ENCODE peak calls at places on chromosomes 5 and 9, in four cellular contexts. One of them, this sample, is unnamed.

GRCh38 chr5:115979628-115980041 is 17.4 kb downstream of the LVRN start:
- DNase-seq in tibial artery: no peak
- DNase-seq in endothelial cell: no peak
- DNase-seq in transverse colon: no peak
- DNase-seq in this sample: no peak

GRCh38 chr9:69073103-69073502 is 37.6 kb downstream of the FXN start:
- DNase-seq in tibial artery: no peak
- DNase-seq in endothelial cell: no peak
- DNase-seq in transverse colon: no peak
- DNase-seq in this sample: no peak

GRCh38 chr5:102811962-102812361 is 56.9 kb downstream of the PAM start:
- DNase-seq in tibial artery: no peak
- DNase-seq in endothelial cell: no peak
- DNase-seq in transverse colon: no peak
- DNase-seq in this sample: no peak

GRCh38 chr5:177594071-177594470 is 2.1 kb downstream of the TMED9 start:
- DNase-seq in tibial artery: no peak
- DNase-seq in endothelial cell: no peak
- DNase-seq in transverse colon: no peak
- DNase-seq in this sample: no peak

GRCh38 chr9:28774433-28775029 is 1201.2 kb upstream of the C9orf72 start:
- DNase-seq in tibial artery: no peak
- DNase-seq in endothelial cell: no peak
- DNase-seq in transverse colon: no peak
- DNase-seq in this sample: no peak

GRCh38 chr9:93952784-93953491 is 2.2 kb downstream of the BARX1 start:
- DNase-seq in tibial artery: no peak
- DNase-seq in endothelial cell: no peak
- DNase-seq in transverse colon: no peak
- DNase-seq in this sample: no peak

GRCh38 chr9:112558476-112558875 is 71.8 kb downstream of the KIAA1958 start:
- DNase-seq in tibial artery: no peak
- DNase-seq in endothelial cell: no peak
- DNase-seq in transverse colon: no peak
- DNase-seq in this sample: no peak

GRCh38 chr5:142287096-142287972 is 37.5 kb downstream of the SPRY4 start:
- DNase-seq in tibial artery: no peak
- DNase-seq in endothelial cell: peak
- DNase-seq in transverse colon: no peak
- DNase-seq in this sample: no peak

GRCh38 chr5:173429489-173430150 is 101.4 kb upstream of the STC2 start:
- DNase-seq in tibial artery: no peak
- DNase-seq in endothelial cell: no peak
- DNase-seq in transverse colon: no peak
- DNase-seq in this sample: no peak

GRCh38 chr5:126031989-126032716 is 391.1 kb upstream of the GRAMD2B start:
- DNase-seq in tibial artery: peak
- DNase-seq in endothelial cell: no peak
- DNase-seq in transverse colon: no peak
- DNase-seq in this sample: no peak

GRCh38 chr9:35340046-35340445 is 149.9 kb upstream of the RUSC2 start:
- DNase-seq in tibial artery: no peak
- DNase-seq in endothelial cell: no peak
- DNase-seq in transverse colon: no peak
- DNase-seq in this sample: no peak

GRCh38 chr9:76290555-76290954 is 103.7 kb downstream of the RFK start:
- DNase-seq in tibial artery: no peak
- DNase-seq in endothelial cell: no peak
- DNase-seq in transverse colon: no peak
- DNase-seq in this sample: no peak

GRCh38 chr9:34457266-34458012 is 931 bp downstream of the FAM219A start:
- DNase-seq in tibial artery: peak
- DNase-seq in endothelial cell: peak
- DNase-seq in transverse colon: peak
- DNase-seq in this sample: peak

GRCh38 chr5:125526940-125527339 is 780.5 kb upstream of the ZNF608 start:
- DNase-seq in tibial artery: no peak
- DNase-seq in endothelial cell: no peak
- DNase-seq in transverse colon: no peak
- DNase-seq in this sample: no peak

GRCh38 chr5:26323794-26324193 is 714.6 kb downstream of the CDH9 start:
- DNase-seq in tibial artery: no peak
- DNase-seq in endothelial cell: no peak
- DNase-seq in transverse colon: no peak
- DNase-seq in this sample: no peak

GRCh38 chr5:148011407-148012124 is 52.2 kb upstream of the SPINK5 start:
- DNase-seq in tibial artery: no peak
- DNase-seq in endothelial cell: no peak
- DNase-seq in transverse colon: no peak
- DNase-seq in this sample: no peak

GRCh38 chr5:180069589-180070247 is 1.8 kb downstream of the RNF130 start:
- DNase-seq in tibial artery: peak
- DNase-seq in endothelial cell: no peak
- DNase-seq in transverse colon: peak
- DNase-seq in this sample: no peak

GRCh38 chr9:94936411-94936810 is 209.9 kb downstream of the AOPEP start:
- DNase-seq in tibial artery: no peak
- DNase-seq in endothelial cell: no peak
- DNase-seq in transverse colon: no peak
- DNase-seq in this sample: no peak

GRCh38 chr9:88804289-88804596 is 187.0 kb upstream of the S1PR3 start:
- DNase-seq in tibial artery: no peak
- DNase-seq in endothelial cell: no peak
- DNase-seq in transverse colon: no peak
- DNase-seq in this sample: no peak
- TF ChIP-seq CTCF in tibial artery: no peak
- TF ChIP-seq CTCF in endothelial cell: no peak
- TF ChIP-seq CTCF in transverse colon: no peak
- TF ChIP-seq CTCF in this sample: no peak

GRCh38 chr5:39068099-39068498 is 6.1 kb downstream of the RICTOR start:
- DNase-seq in tibial artery: no peak
- DNase-seq in endothelial cell: no peak
- DNase-seq in transverse colon: no peak
- DNase-seq in this sample: no peak
- TF ChIP-seq CTCF in tibial artery: no peak
- TF ChIP-seq CTCF in endothelial cell: no peak
- TF ChIP-seq CTCF in transverse colon: no peak
- TF ChIP-seq CTCF in this sample: no peak

DNA sequence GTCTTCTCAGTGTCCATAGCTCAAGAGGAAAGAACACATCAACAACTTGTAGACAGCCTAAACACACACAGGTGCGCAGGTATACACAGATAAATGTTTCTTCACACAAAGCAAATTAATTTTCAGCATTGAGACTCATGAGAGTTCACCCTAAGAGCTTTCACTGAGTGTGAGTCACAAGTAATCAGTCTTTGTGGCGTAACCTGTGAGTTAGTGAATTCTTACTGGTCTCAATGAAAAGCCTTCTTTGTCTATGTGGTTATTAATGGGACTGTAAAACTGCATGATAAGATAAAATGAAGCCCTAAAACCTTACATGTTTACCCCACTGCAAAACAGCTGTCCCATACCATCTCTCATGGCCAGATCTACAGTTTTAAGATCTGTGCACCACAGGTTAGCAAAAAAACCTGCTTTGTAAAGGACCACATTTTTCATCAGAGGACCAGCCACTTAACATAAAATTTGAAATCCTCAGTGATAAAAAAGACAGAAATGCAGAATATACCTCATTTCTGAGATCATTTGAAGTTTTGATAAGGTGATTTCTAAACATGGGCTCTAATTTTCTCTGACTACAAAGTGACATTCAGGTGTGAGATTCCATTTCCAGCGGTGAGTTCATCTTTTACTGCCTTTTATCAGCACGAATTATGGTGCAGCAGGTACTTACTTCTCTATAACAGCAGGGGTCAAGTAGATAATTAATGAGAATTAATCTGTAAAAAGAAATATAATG is 335.8 kb upstream of the PIK3R1 start:
- DNase-seq in tibial artery: no peak
- DNase-seq in endothelial cell: no peak
- DNase-seq in transverse colon: no peak
- DNase-seq in this sample: no peak
- TF ChIP-seq CTCF in tibial artery: no peak
- TF ChIP-seq CTCF in endothelial cell: no peak
- TF ChIP-seq CTCF in transverse colon: no peak
- TF ChIP-seq CTCF in this sample: no peak

GRCh38 chr5:98769256-98770157 is 4.0 kb upstream of the RGMB start:
- DNase-seq in tibial artery: peak
- DNase-seq in endothelial cell: peak
- DNase-seq in transverse colon: peak
- DNase-seq in this sample: peak
- TF ChIP-seq CTCF in tibial artery: no peak
- TF ChIP-seq CTCF in endothelial cell: peak
- TF ChIP-seq CTCF in transverse colon: no peak
- TF ChIP-seq CTCF in this sample: peak

DNA sequence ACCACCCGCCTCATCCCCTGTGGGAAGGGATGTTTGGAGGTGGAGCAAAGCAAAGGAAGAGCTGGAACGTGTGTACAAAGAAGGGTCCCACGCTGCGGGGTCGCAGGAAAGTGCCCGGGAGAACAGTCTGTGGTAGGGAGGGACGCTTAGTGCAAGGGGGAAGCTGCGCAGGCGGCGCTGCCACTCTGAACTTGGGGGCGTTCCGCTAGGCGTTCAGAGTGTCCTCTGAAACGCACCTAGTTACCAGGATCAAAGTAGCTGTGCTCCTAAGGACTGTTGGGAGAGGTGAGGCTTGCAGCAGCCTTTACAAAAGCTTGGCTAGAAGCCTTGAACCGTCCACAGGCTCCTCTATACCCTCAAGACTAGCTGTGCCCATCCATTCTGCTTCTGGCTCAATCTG is 29.3 kb upstream of the PDE8B start:
- DNase-seq in tibial artery: no peak
- DNase-seq in endothelial cell: no peak
- DNase-seq in transverse colon: no peak
- DNase-seq in this sample: no peak
- TF ChIP-seq CTCF in tibial artery: no peak
- TF ChIP-seq CTCF in endothelial cell: no peak
- TF ChIP-seq CTCF in transverse colon: no peak
- TF ChIP-seq CTCF in this sample: no peak

GRCh38 chr9:22103650-22104575 is 94.8 kb upstream of the CDKN2B start:
- DNase-seq in tibial artery: no peak
- DNase-seq in endothelial cell: no peak
- DNase-seq in transverse colon: peak
- DNase-seq in this sample: no peak

GRCh38 chr9:22102347-22103053 is 93.4 kb upstream of the CDKN2B start:
- DNase-seq in tibial artery: no peak
- DNase-seq in endothelial cell: no peak
- DNase-seq in transverse colon: no peak
- DNase-seq in this sample: no peak

GRCh38 chr9:22097712-22098111 is 88.6 kb upstream of the CDKN2B start:
- DNase-seq in tibial artery: no peak
- DNase-seq in endothelial cell: no peak
- DNase-seq in transverse colon: no peak
- DNase-seq in this sample: no peak

GRCh38 chr9:22098636-22099332 is 89.7 kb upstream of the CDKN2B start:
- DNase-seq in tibial artery: no peak
- DNase-seq in endothelial cell: no peak
- DNase-seq in transverse colon: no peak
- DNase-seq in this sample: no peak

GRCh38 chr9:22100626-22101025 is 91.5 kb upstream of the CDKN2B start:
- DNase-seq in tibial artery: no peak
- DNase-seq in endothelial cell: no peak
- DNase-seq in transverse colon: no peak
- DNase-seq in this sample: no peak
- TF ChIP-seq CTCF in tibial artery: no peak
- TF ChIP-seq CTCF in endothelial cell: peak
- TF ChIP-seq CTCF in transverse colon: peak
- TF ChIP-seq CTCF in this sample: peak

DNA sequence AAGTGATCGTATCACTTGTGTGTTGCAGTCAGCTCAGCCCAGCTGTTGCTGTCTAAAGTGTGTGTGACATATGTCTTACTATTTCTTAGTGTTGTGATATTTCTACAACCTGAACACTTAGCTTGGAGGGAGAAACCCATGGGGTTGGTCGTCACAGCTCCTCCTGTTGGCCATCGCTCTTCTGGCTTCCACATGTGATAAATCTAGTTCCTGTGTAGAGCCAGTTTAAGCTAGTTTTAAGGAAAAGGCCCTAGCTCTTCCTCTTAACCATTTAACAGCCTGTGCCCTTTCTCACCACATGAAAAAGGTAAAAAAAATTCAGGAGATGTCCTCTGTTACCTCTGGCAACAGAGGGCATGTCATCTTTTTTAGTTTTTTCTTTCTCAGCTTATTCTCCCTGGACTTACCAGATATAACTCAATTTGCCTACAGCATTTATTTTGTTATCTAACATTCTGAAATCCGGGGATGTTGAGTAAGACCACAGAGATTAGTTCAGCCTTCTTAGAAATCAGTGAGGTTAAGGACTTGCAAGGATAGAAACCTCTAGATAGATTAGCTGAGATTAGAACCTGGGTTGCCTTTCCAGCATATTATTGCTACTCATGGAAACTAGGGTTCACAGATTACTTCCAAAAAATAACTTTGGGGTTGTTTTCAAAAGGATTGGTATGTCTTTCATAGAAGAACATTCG is 100.4 kb downstream of the GAPVD1 start:
- DNase-seq in tibial artery: no peak
- DNase-seq in endothelial cell: peak
- DNase-seq in transverse colon: no peak
- DNase-seq in this sample: no peak
- TF ChIP-seq CTCF in tibial artery: no peak
- TF ChIP-seq CTCF in endothelial cell: peak
- TF ChIP-seq CTCF in transverse colon: no peak
- TF ChIP-seq CTCF in this sample: peak

GRCh38 chr9:87540444-87541105 is 42.9 kb downstream of the DAPK1 start:
- DNase-seq in tibial artery: no peak
- DNase-seq in endothelial cell: no peak
- DNase-seq in transverse colon: no peak
- DNase-seq in this sample: no peak
- TF ChIP-seq CTCF in tibial artery: no peak
- TF ChIP-seq CTCF in endothelial cell: no peak
- TF ChIP-seq CTCF in transverse colon: no peak
- TF ChIP-seq CTCF in this sample: no peak

GRCh38 chr9:86239053-86239770 is 20.2 kb downstream of the C9orf153 start:
- DNase-seq in tibial artery: no peak
- DNase-seq in endothelial cell: no peak
- DNase-seq in transverse colon: no peak
- DNase-seq in this sample: no peak
- TF ChIP-seq CTCF in tibial artery: no peak
- TF ChIP-seq CTCF in endothelial cell: no peak
- TF ChIP-seq CTCF in transverse colon: peak
- TF ChIP-seq CTCF in this sample: no peak

GRCh38 chr5:138542120-138542955 is 698 bp downstream of the ETF1 start:
- DNase-seq in tibial artery: no peak
- DNase-seq in endothelial cell: no peak
- DNase-seq in transverse colon: peak
- DNase-seq in this sample: no peak
- TF ChIP-seq CTCF in tibial artery: no peak
- TF ChIP-seq CTCF in endothelial cell: no peak
- TF ChIP-seq CTCF in transverse colon: no peak
- TF ChIP-seq CTCF in this sample: no peak

This sample was measured in neural crest cell.